ENCODE peak calls at places on chromosome 1, in ten cellular contexts. Z is activated CD4-positive, alpha-beta T cell treated with anti-CD3 and anti-CD28 coated beads, Interleukin-2, amount 50 U/mL, for 24 hours; P is H7; Q is neural crest cell; N is HEK293T; C is effector memory CD4-positive, alpha-beta T cell; J is GM23248; K is activated naive CD8-positive, alpha-beta T cell treated with anti-CD3 and anti-CD28 coated beads, Interleukin-2, amount 50 U/mL, for 24 hours; B is A172; Y is substantia nigra. W is an unnamed sample.

GRCh38 chr1:96538001-96538649 is 183.5 kb upstream of the PTBP2 start:
- DNase-seq in Z (no peak), P (no peak), Q (no peak), N (no peak), C (no peak), J (peak; percentile 80), K (no peak), B (no peak), Y (no peak), W (no peak)

GRCh38 chr1:166588741-166589140 is 250.5 kb upstream of the POGK start:
- DNase-seq in Z (no peak), P (no peak), Q (no peak), N (no peak), C (no peak), J (no peak), K (no peak), B (peak; percentile 38), Y (no peak), W (no peak)

GRCh38 chr1:40477680-40478057 is 579 bp downstream of the ZFP69 start:
- DNase-seq in Z (peak; percentile 2), P (no peak), Q (no peak), N (peak; percentile 35), C (no peak), J (peak; percentile 54), K (peak; percentile 14), B (no peak), Y (no peak), W (no peak)

GRCh38 chr1:35174225-35174540 is 18.8 kb downstream of the SFPQ start:
- DNase-seq in Z (no peak), P (no peak), Q (no peak), N (no peak), C (no peak), J (no peak), K (no peak), B (no peak), Y (no peak), W (no peak)

GRCh38 chr1:61561666-61562065 is 163.3 kb downstream of the TM2D1 start:
- DNase-seq in Z (no peak), P (no peak), Q (no peak), N (no peak), C (no peak), J (peak; percentile 69), K (no peak), B (no peak), Y (no peak), W (no peak)

GRCh38 chr1:43796111-43796581 is 88.8 kb downstream of the ST3GAL3 start:
- DNase-seq in Z (no peak), P (no peak), Q (no peak), N (no peak), C (no peak), J (peak; percentile 56), K (no peak), B (peak; percentile 54), Y (no peak), W (no peak)

GRCh38 chr1:198628064-198628455 is 10.8 kb upstream of the PTPRC start:
- DNase-seq in Z (no peak), P (no peak), Q (no peak), N (no peak), C (no peak), J (no peak), K (no peak), B (peak; percentile 7), Y (no peak), W (no peak)

GRCh38 chr1:155245163-155245524 is 10.1 kb downstream of the ENTREP3 start:
- DNase-seq in Z (no peak), P (no peak), Q (no peak), N (no peak), C (no peak), J (no peak), K (no peak), B (no peak), Y (no peak), W (no peak)

GRCh38 chr1:26327956-26328362 is 10.2 kb downstream of the CD52 start:
- DNase-seq in Z (no peak), P (no peak), Q (no peak), N (no peak), C (no peak), J (no peak), K (no peak), B (no peak), Y (no peak), W (no peak)

GRCh38 chr1:37958690-37959089 is 11.8 kb upstream of the INPP5B start:
- DNase-seq in Z (no peak), P (no peak), Q (no peak), N (no peak), C (no peak), J (peak; percentile 94), K (no peak), B (peak; percentile 76), Y (no peak), W (no peak)

GRCh38 chr1:211703812-211704566 is 28.6 kb upstream of the NEK2 start:
- DNase-seq in Z (no peak), P (no peak), Q (no peak), N (no peak), C (no peak), J (no peak), K (no peak), B (no peak), Y (no peak), W (no peak)

GRCh38 chr1:212225871-212226302 is 59.3 kb upstream of the PPP2R5A start:
- DNase-seq in Z (no peak), P (no peak), Q (no peak), N (no peak), C (no peak), J (no peak), K (no peak), B (no peak), Y (no peak), W (no peak)

GRCh38 chr1:225431081-225431863 is 3.4 kb upstream of the LBR start:
- DNase-seq in Z (no peak), P (no peak), Q (no peak), N (no peak), C (no peak), J (no peak), K (no peak), B (no peak), Y (no peak), W (no peak)

GRCh38 chr1:17075470-17076255 is 21.8 kb upstream of the SDHB start:
- DNase-seq in Z (no peak), P (peak; percentile 92), Q (peak; percentile 32), N (peak; percentile 70), C (no peak), J (peak; percentile 36), K (no peak), B (no peak), Y (no peak), W (no peak)

GRCh38 chr1:210244746-210245367 is 12.3 kb downstream of the SERTAD4 start:
- DNase-seq in Z (no peak), P (no peak), Q (no peak), N (no peak), C (no peak), J (peak; percentile 75), K (no peak), B (peak; percentile 72), Y (no peak), W (no peak)

GRCh38 chr1:158058339-158059025 is 65.0 kb downstream of the KIRREL1 start:
- DNase-seq in Z (no peak), P (no peak), Q (no peak), N (no peak), C (no peak), J (no peak), K (no peak), B (no peak), Y (no peak), W (no peak)

GRCh38 chr1:75373542-75374159 is 237.3 kb downstream of the SLC44A5 start:
- DNase-seq in Z (no peak), P (no peak), Q (no peak), N (no peak), C (no peak), J (no peak), K (no peak), B (no peak), Y (no peak), W (no peak)

GRCh38 chr1:55146781-55147180 is 68.4 kb downstream of the USP24 start:
- DNase-seq in Z (no peak), P (no peak), Q (no peak), N (no peak), C (no peak), J (peak; percentile 20), K (no peak), B (no peak), Y (no peak), W (no peak)

GRCh38 chr1:46302091-46303037 is 1.1 kb downstream of the LRRC41 start:
- DNase-seq in Z (peak; percentile 33), P (peak; percentile 88), Q (peak; percentile 47), N (no peak), C (peak; percentile 11), J (peak; percentile 75), K (peak; percentile 64), B (no peak), Y (peak; percentile 33), W (peak; percentile 29)

GRCh38 chr1:161718559-161719324 is 2.6 kb upstream of the FCRLB start:
- DNase-seq in Z (no peak), P (no peak), Q (no peak), N (no peak), C (no peak), J (no peak), K (no peak), B (no peak), Y (no peak), W (no peak)

GRCh38 chr1:111571987-111572386 is 47.6 kb upstream of the RAP1A start:
- DNase-seq in Z (no peak), P (peak; percentile 7), Q (no peak), N (no peak), C (no peak), J (peak; percentile 75), K (no peak), B (peak; percentile 79), Y (no peak), W (no peak)

GRCh38 chr1:206834711-206835110 is 30.7 kb upstream of the IL20 start:
- DNase-seq in Z (no peak), P (no peak), Q (no peak), N (no peak), C (no peak), J (peak; percentile 51), K (no peak), B (peak; percentile 62), Y (no peak), W (no peak)

GRCh38 chr1:68327414-68327813 is 95.1 kb upstream of the WLS start:
- DNase-seq in Z (no peak), P (no peak), Q (no peak), N (no peak), C (no peak), J (no peak), K (no peak), B (no peak), Y (no peak), W (no peak)

GRCh38 chr1:85061711-85062424 is 13.6 kb upstream of the MCOLN3 start:
- DNase-seq in Z (peak; percentile 45), P (peak; percentile 94), Q (peak; percentile 85), N (peak; percentile 99), C (peak; percentile 66), J (peak; percentile 97), K (peak; percentile 82), B (peak; percentile 90), Y (peak; percentile 31), W (peak; percentile 23)

GRCh38 chr1:212141404-212141803 is 105.9 kb downstream of the DTL start:
- DNase-seq in Z (no peak), P (no peak), Q (no peak), N (no peak), C (no peak), J (peak; percentile 34), K (no peak), B (no peak), Y (no peak), W (no peak)

GRCh38 chr1:221166559-221167318 is 287.5 kb downstream of the HLX start:
- DNase-seq in Z (no peak), P (no peak), Q (no peak), N (no peak), C (no peak), J (no peak), K (no peak), B (no peak), Y (no peak), W (no peak)

GRCh38 chr1:100036718-100037664 is 67.2 kb downstream of the SLC35A3 start:
- DNase-seq in Z (no peak), P (peak; percentile 23), Q (no peak), N (peak; percentile 12), C (no peak), J (peak; percentile 62), K (no peak), B (no peak), Y (no peak), W (no peak)

GRCh38 chr1:31717341-31717740 is 13.5 kb upstream of the COL16A1 start:
- DNase-seq in Z (no peak), P (no peak), Q (no peak), N (no peak), C (no peak), J (peak; percentile 67), K (no peak), B (peak; percentile 72), Y (no peak), W (no peak)